ENCODE peak calls at places on chromosomes 4 and X, in six cellular contexts. B is A549, R is endothelial cell of umbilical vein, I is K562, C is GM12878, Q is HepG2. T is an unnamed sample.

GRCh38 chrX:68504237-68504636 is 5.4 kb downstream of the YIPF6 start:
- DNase-seq in B (peak; percentile 16), R (peak; percentile 2), I (no peak), C (no peak), Q (no peak), T (peak; percentile 19)

GRCh38 chr4:94570558-94570957 is 118.8 kb downstream of the PDLIM5 start:
- DNase-seq in B (no peak), R (no peak), I (no peak), C (no peak), Q (no peak), T (no peak)

GRCh38 chrX:13996650-13997049 is 33.0 kb downstream of the GEMIN8 start:
- DNase-seq in B (no peak), R (no peak), I (no peak), C (no peak), Q (no peak), T (no peak)

GRCh38 chr4:188691811-188692210 is 552.6 kb downstream of the TRIML1 start:
- DNase-seq in B (no peak), R (no peak), I (no peak), C (no peak), Q (no peak), T (no peak)

GRCh38 chr4:99205104-99205979 is 13.7 kb downstream of the ADH6 start:
- DNase-seq in B (no peak), R (no peak), I (no peak), C (no peak), Q (peak; percentile 83), T (peak; percentile 2)

GRCh38 chr4:102594000-102594399 is 92.8 kb downstream of the NFKB1 start:
- DNase-seq in B (no peak), R (no peak), I (no peak), C (no peak), Q (no peak), T (no peak)

GRCh38 chr4:40731792-40732245 is 17.9 kb upstream of the NSUN7 start:
- DNase-seq in B (no peak), R (peak; percentile 49), I (no peak), C (no peak), Q (peak; percentile 28), T (peak; percentile 86)

GRCh38 chr4:151228196-151229119 is 48.5 kb upstream of the PRSS48 start:
- DNase-seq in B (no peak), R (peak; percentile 92), I (no peak), C (no peak), Q (no peak), T (no peak)

DNA sequence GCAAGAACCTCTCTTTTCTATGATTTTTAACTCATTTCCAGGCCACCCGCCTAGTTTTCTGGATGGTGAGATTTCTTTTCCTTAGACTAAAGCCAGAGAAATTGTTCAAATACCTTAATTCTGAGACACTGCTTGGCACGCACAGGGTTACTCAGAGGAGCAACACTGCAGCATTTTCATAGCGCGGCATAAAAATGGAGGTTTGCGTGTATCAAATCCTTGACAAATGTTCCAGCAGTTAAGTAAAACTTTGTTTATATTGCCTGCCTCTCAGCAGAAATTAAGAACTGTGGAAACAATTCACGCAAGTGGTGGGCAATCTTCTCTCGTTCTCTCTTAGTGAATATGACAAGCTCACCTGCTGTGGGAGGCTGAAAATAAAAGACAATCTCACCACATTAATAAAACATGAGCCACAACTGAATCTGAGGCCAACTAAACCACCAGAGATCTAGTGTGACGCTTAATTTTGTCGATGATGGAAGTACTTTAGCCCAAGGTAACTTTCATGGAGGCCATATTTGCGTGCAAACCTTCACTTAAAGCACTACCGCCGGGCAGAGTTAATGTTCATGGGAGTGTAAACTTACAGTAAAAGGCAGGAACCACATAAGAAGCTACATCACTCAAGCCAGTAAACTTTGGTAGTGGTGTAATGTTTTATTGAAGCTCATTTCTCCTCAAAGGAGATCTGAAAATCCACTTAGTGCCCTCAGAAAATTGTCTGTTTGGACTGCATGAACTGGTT is 894.8 kb upstream of the EPHA5 start:
- DNase-seq in B (no peak), R (no peak), I (no peak), C (no peak), Q (no peak), T (no peak)
- TF ChIP-seq MYC in B (no peak), R (no peak), I (no peak), C (no peak), Q (no peak), T (no peak)

DNA sequence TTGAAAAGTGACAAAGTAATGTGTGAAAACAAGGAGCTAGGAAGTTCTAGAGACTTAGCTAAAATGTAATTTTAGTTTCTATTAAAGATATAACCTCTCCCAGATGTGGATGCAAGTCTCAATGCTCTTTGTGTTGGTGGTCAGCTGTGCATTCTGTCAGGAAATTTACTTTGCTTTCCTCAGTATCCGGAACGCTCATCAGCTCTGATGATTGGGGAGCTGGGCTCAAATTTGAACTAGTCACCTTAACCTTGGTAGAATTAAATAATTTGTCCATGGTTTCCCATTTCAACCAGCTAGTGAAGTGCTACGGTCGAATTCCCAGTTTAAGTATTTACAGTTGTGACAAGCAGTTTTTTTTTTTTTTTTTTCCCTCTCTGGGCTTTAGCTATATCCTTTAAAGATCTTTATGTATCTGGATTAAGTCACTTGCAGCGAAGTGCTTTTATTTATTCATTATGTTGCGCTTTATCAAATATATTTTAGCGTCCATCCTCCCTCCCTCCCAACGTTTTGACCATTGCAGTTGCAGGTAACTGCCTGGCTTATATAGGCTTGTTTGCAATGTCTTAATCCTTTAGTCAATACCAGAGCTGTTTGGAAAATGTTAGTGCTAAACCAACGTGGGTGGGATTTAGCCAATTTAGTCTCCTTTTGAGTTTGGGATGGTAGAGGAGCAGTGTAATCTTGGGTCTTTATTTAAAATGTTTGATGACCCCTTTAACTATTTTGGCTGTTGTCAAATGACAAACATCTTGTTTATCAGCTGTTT is 2.1 kb downstream of the OGT start:
- DNase-seq in B (no peak), R (no peak), I (no peak), C (no peak), Q (peak; percentile 13), T (no peak)
- TF ChIP-seq MAX in B (no peak), R (no peak), I (no peak), C (no peak), Q (no peak), T (no peak)

GRCh38 chrX:112048707-112049106 is 33.9 kb downstream of the TRPC5 start:
- DNase-seq in B (no peak), R (no peak), I (no peak), C (no peak), Q (no peak), T (no peak)
- TF ChIP-seq MYC in B (no peak), R (no peak), I (no peak), C (no peak), Q (no peak), T (no peak)

GRCh38 chr4:122764071-122764807 is 31.7 kb downstream of the BBS12 start:
- DNase-seq in B (no peak), R (peak; percentile 72), I (no peak), C (no peak), Q (no peak), T (no peak)

GRCh38 chr4:122764808-122765189 is 32.3 kb downstream of the BBS12 start:
- DNase-seq in B (no peak), R (peak; percentile 44), I (no peak), C (no peak), Q (no peak), T (peak; percentile 16)

GRCh38 chr4:122766353-122766705 is 33.8 kb downstream of the BBS12 start:
- DNase-seq in B (no peak), R (no peak), I (no peak), C (no peak), Q (no peak), T (no peak)

GRCh38 chr4:122766950-122767349 is 34.4 kb downstream of the BBS12 start:
- DNase-seq in B (no peak), R (no peak), I (no peak), C (no peak), Q (peak; percentile 74), T (no peak)

GRCh38 chr4:122765702-122766352 is 33.3 kb downstream of the BBS12 start:
- DNase-seq in B (no peak), R (peak; percentile 46), I (no peak), C (no peak), Q (no peak), T (no peak)
- TF ChIP-seq MAX in B (no peak), R (no peak), I (no peak), C (no peak), Q (no peak), T (no peak)

GRCh38 chrX:51802917-51803688 is 59.9 kb downstream of the GSPT2 start:
- DNase-seq in B (peak; percentile 9), R (peak; percentile 9), I (peak; percentile 19), C (peak; percentile 15), Q (peak; percentile 1), T (no peak)
- TF ChIP-seq MYC in B (no peak), R (no peak), I (no peak), C (no peak), Q (no peak), T (no peak)

DNA sequence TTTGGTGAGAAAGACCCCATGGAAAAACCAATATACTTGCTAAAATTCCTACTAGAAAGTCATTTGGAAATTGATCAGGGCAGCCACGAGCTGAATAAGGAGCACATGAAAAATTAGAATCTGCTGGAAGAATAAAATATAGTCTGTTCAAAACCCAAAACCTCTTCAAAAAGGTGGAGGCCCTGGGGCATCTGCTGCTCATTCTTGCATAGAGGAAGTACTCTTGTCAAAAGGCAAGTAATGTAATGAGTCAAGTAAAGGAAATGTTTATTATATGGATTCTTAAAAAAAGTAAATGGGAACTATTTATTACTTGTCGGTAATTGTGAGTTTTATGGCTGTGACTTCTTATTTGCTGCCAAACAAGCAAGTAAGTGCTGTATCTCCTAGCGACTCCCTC is 109.5 kb downstream of the GK start:
- DNase-seq in B (no peak), R (no peak), I (no peak), C (no peak), Q (no peak), T (no peak)
- TF ChIP-seq MAX in B (no peak), R (no peak), I (no peak), C (no peak), Q (no peak), T (no peak)